ENCODE peak calls at places on chromosomes 4 and X, in six cellular contexts. Q is amygdala, H is anterior cingulate cortex, W is H54, G is Right ventricle myocardium superior, D is DMS53. B is an unnamed sample.

GRCh38 chrX:130626521-130626920 is 224.7 kb downstream of the RBMX2 start:
- DNase-seq in W (no peak), G (no peak), Q (no peak), H (no peak), D (no peak), B (no peak)

GRCh38 chrX:119251381-119251780 is 15.3 kb downstream of the PGRMC1 start:
- DNase-seq in G (no peak), H (no peak), D (no peak), Q (no peak), W (no peak), B (no peak)

GRCh38 chr4:38663801-38664703 is at the start of gene KLF3:
- DNase-seq in H (peak), Q (peak), W (peak), D (peak), G (peak), B (peak)

GRCh38 chr4:3501126-3501824 is 30.9 kb downstream of the LRPAP1 start:
- DNase-seq in D (no peak), W (no peak), Q (no peak), G (no peak), H (no peak), B (no peak)

GRCh38 chr4:42768125-42768748 is 111.3 kb upstream of the ATP8A1 start:
- DNase-seq in H (no peak), G (no peak), W (no peak), Q (no peak), D (peak), B (no peak)

GRCh38 chrX:15761564-15762191 is 23.6 kb downstream of the CA5B start:
- DNase-seq in H (no peak), D (peak), W (no peak), Q (no peak), G (no peak), B (no peak)

GRCh38 chr4:175531405-175532091 is 280.5 kb downstream of the GPM6A start:
- DNase-seq in G (no peak), H (no peak), W (peak), Q (no peak), D (peak), B (no peak)

GRCh38 chr4:3311489-3312171 is 18.8 kb downstream of the RGS12 start:
- DNase-seq in H (no peak), W (no peak), D (no peak), G (peak), Q (no peak), B (no peak)

GRCh38 chrX:154779261-154779660 is 16.6 kb downstream of the DKC1 start:
- DNase-seq in G (no peak), H (no peak), W (no peak), Q (no peak), D (no peak), B (no peak)

GRCh38 chr4:189940178-189941004 is at the start of gene FRG1:
- DNase-seq in G (peak), W (peak), H (no peak), D (no peak), Q (no peak), B (no peak)

GRCh38 chrX:40383360-40383759 is 197.4 kb upstream of the ATP6AP2 start:
- DNase-seq in W (no peak), G (no peak), H (no peak), D (no peak), Q (no peak), B (no peak)

GRCh38 chrX:131330735-131331134 is 41.6 kb upstream of the IGSF1 start:
- DNase-seq in Q (no peak), G (no peak), D (no peak), W (no peak), H (no peak), B (no peak)

GRCh38 chr4:1603413-1604135 is 80.5 kb downstream of the FAM53A start:
- DNase-seq in G (peak), W (no peak), Q (no peak), H (no peak), D (no peak), B (no peak)

GRCh38 chr4:129446074-129446473 is 350.1 kb downstream of the C4orf33 start:
- DNase-seq in W (no peak), D (peak), G (peak), Q (no peak), H (no peak), B (peak)

GRCh38 chrX:122868626-122869025 is 315.5 kb upstream of the GRIA3 start:
- DNase-seq in Q (no peak), W (no peak), H (no peak), G (no peak), D (no peak), B (no peak)

GRCh38 chr4:107818301-107818910 is 6.3 kb upstream of the SGMS2 start:
- DNase-seq in W (no peak), Q (no peak), D (peak), H (no peak), G (no peak), B (no peak)

GRCh38 chr4:147138171-147138570 is 192.5 kb upstream of the TTC29 start:
- DNase-seq in Q (no peak), W (no peak), D (no peak), G (no peak), H (no peak), B (no peak)

GRCh38 chr4:118410143-118410542 is 57.3 kb upstream of the PRSS12 start:
- DNase-seq in D (no peak), G (no peak), Q (no peak), W (no peak), H (no peak), B (no peak)

GRCh38 chr4:1216869-1217294 is 32.0 kb downstream of the CTBP1 start:
- DNase-seq in G (peak), W (no peak), D (no peak), Q (no peak), H (no peak), B (no peak)

GRCh38 chr4:112038861-112039260 is 106.4 kb upstream of the FAM241A start:
- DNase-seq in D (no peak), H (no peak), G (no peak), Q (no peak), W (no peak), B (no peak)

GRCh38 chrX:13418126-13419091 is 98.6 kb upstream of the ATXN3L start:
- DNase-seq in H (no peak), Q (no peak), D (no peak), G (no peak), W (no peak), B (no peak)

GRCh38 chr4:93827272-93827947 is 1.1 kb upstream of the ATOH1 start:
- DNase-seq in G (no peak), H (no peak), W (no peak), Q (no peak), D (peak), B (no peak)

GRCh38 chr4:142191901-142192300 is 555.5 kb downstream of the IL15 start:
- DNase-seq in W (no peak), D (no peak), H (no peak), Q (no peak), G (no peak), B (no peak)

GRCh38 chr4:176563591-176563990 is 229.1 kb downstream of the VEGFC start:
- DNase-seq in H (no peak), W (no peak), D (peak), Q (no peak), G (no peak), B (no peak)

GRCh38 chr4:92231511-92231910 is 72.3 kb upstream of the GRID2 start:
- DNase-seq in G (no peak), W (no peak), H (no peak), Q (no peak), D (no peak), B (no peak)

GRCh38 chr4:144350706-144351105 is 210.2 kb upstream of the GYPA start:
- DNase-seq in W (no peak), H (no peak), D (no peak), Q (no peak), G (no peak), B (no peak)

GRCh38 chr4:6401797-6402196 is 70.6 kb downstream of the PPP2R2C start:
- DNase-seq in H (no peak), D (no peak), G (no peak), Q (no peak), W (no peak), B (no peak)

GRCh38 chr4:38612996-38613395 is 51.0 kb upstream of the KLF3 start:
- DNase-seq in D (peak), H (no peak), W (no peak), G (no peak), Q (no peak), B (no peak)

GRCh38 chr4:119068529-119068962 is 67.1 kb upstream of the MYOZ2 start:
- DNase-seq in G (no peak), H (no peak), W (no peak), Q (no peak), D (no peak), B (no peak)

GRCh38 chr4:143728171-143728570 is 27.7 kb upstream of the FREM3 start:
- DNase-seq in H (no peak), D (no peak), W (no peak), G (no peak), Q (no peak), B (no peak)

GRCh38 chrX:28920554-28920953 is 333.3 kb downstream of the IL1RAPL1 start:
- DNase-seq in G (no peak), D (peak), Q (no peak), W (no peak), H (no peak), B (no peak)

GRCh38 chr4:182143822-182144620 is 99.2 kb upstream of the TENM3 start:
- DNase-seq in D (peak), Q (no peak), W (peak), H (peak), G (peak), B (no peak)

GRCh38 chr4:142404191-142404611 is 441.9 kb downstream of the INPP4B start:
- DNase-seq in Q (no peak), H (no peak), W (no peak), D (peak), G (no peak), B (peak)

GRCh38 chrX:43716696-43717095 is 60.6 kb downstream of the MAOA start:
- DNase-seq in G (no peak), D (no peak), Q (no peak), W (no peak), H (no peak), B (no peak)

GRCh38 chr4:153341575-153342090 is 2.9 kb upstream of the MND1 start:
- DNase-seq in W (peak), D (peak), H (no peak), G (no peak), Q (no peak), B (peak)

B was measured in SW 1271.